ENCODE peak calls at places on chromosomes 4 and X, in six cellular contexts. R is SK-N-MC, D is HCT116, A is PC-3, C is neural progenitor cell, P is fibroblast of lung. O is an unnamed sample. For H3K9me3 and H3K36me3, the result is how much of the 10 kb centered on the place peaks cover.

GRCh38 chrX:45850197-45850774 is 649.6 kb upstream of the DIPK2B start:
- DNase-seq in R (no peak), D (no peak), A (peak), C (peak), P (peak), O (no peak)

GRCh38 chrX:123504630-123505270 is 228.1 kb downstream of the THOC2 start:
- DNase-seq in R (no peak), D (no peak), A (no peak), C (no peak), P (no peak), O (no peak)

GRCh38 chrX:23782863-23783568 is at the start of gene SAT1:
- DNase-seq in R (no peak), D (peak), A (peak), C (peak), P (peak), O (peak)

GRCh38 chrX:1086444-1087409 is 125.7 kb downstream of the CRLF2 start:
- DNase-seq in R (no peak), D (peak), A (peak), C (no peak), P (no peak), O (no peak)

GRCh38 chr4:186587416-186588018 is 32.1 kb upstream of the MTNR1A start:
- DNase-seq in R (no peak), D (peak), A (peak), C (peak), P (peak), O (peak)

GRCh38 chr4:89288430-89288829 is 19.2 kb downstream of the GPRIN3 start:
- DNase-seq in R (no peak), D (no peak), A (no peak), C (no peak), P (no peak), O (no peak)

GRCh38 chr4:39587881-39588280 is 50.8 kb downstream of the SMIM14 start:
- DNase-seq in R (no peak), D (no peak), A (no peak), C (no peak), P (peak), O (no peak)

GRCh38 chr4:1043162-1043561 is 31.7 kb downstream of the FGFRL1 start:
- DNase-seq in R (no peak), D (no peak), A (no peak), C (no peak), P (no peak), O (no peak)

GRCh38 chr4:80475781-80476180 is 140.3 kb downstream of the CFAP299 start:
- DNase-seq in R (no peak), D (no peak), A (no peak), C (no peak), P (no peak), O (no peak)

GRCh38 chr4:91826186-91826585 is 477.6 kb upstream of the GRID2 start:
- DNase-seq in R (no peak), D (no peak), A (peak), C (no peak), P (peak), O (no peak)

GRCh38 chr4:91827914-91828313 is 475.9 kb upstream of the GRID2 start:
- DNase-seq in R (no peak), D (no peak), A (no peak), C (no peak), P (no peak), O (no peak)

GRCh38 chr4:91829531-91829930 is 474.2 kb upstream of the GRID2 start:
- DNase-seq in R (no peak), D (no peak), A (peak), C (no peak), P (peak), O (no peak)

DNA sequence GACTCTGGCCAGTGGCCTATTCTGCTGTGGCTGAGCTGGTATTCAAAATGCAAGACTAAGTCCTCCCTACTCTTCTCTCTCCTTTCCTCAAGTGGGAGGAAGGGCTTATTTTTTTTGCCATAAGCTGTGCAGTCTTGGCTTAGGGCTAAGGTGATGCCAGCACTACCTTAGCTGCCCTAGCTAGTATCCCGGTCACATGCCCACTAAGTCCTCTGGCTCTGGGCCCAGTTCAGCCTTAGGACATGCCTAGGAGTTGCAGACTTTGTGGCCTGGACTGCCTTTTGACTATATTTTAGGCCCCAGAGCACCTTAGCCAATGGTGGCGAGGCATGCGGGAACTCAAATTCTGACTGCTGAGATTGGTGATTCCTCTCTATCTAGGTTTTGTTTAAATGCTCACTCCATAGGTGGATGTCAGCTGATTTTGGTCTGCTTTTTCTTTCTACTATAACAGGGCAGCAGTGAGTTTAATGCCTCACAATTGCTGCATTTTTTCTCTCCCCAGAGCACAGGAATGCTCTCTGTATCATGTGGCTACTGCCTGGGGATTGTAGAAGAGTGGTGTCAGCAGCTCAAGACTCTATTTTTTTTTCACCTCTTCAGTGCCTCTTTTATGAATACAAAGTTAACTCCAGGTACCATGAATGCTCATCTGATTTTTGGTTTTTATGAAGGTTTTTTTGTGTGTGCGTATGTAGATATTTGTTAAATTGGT is 472.9 kb upstream of the GRID2 start:
- DNase-seq in R (no peak), D (no peak), A (no peak), C (no peak), P (peak), O (no peak)
- H3K9me3 ChIP-seq in R (under half), D (under half), A (under half), C (under half), P (under half), O (under half)

DNA sequence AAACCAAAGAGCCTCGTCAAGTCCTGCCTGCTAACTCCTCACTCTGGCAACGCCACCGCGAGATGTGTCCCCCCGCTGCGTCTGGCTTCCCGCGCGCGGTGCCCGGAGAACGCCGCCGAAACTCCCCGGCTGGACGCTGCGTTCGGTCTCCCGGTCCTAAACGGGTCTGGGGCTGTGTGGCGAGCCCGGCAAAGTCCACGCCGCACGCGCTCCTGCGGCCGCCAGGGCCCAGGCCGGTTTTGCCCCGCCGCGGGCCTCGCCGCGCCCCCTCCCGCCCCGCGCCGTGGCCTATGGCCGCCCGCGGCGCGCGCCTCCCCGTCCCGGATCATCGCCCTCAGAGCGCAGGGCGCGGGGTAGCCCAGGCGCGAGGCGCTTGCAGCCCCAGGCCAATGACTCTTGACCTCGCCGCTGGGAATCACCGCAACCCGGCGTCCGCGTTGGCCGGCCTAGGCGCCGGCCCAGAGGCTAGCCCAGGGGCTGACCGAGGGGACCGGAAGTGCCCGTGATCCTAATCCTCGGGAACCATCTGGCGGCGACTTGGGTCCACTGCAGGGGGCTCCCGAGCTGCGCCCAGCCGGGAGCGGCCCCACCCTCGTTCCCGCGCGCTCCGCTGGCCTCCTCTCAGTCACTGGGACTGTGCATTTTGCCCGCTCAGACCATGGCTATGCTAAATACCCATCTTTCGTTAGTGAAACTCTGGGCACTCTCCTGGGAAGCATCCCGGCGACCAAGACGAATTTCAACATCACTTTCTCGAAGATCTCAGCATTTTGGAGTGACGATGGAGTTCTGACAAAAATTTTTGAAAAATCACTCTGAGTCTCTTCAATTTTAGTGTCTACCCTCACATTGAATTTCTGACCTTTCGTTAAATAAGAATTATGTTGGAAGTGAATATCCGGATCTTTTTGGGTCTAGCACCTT is at the start of gene AADAT:
- DNase-seq in R (no peak), D (peak), A (peak), C (peak), P (peak), O (no peak)
- H3K9ac ChIP-seq in R (peak), D (peak), A (peak), C (peak), P (peak), O (peak)

GRCh38 chr4:183264614-183265013 is 55.5 kb downstream of the CLDN22 start:
- DNase-seq in R (no peak), D (no peak), A (no peak), C (no peak), P (peak), O (no peak)
- H3K36me3 ChIP-seq in R (under half), D (under half), A (under half), C (under half), P (under half), O (half or more)

DNA sequence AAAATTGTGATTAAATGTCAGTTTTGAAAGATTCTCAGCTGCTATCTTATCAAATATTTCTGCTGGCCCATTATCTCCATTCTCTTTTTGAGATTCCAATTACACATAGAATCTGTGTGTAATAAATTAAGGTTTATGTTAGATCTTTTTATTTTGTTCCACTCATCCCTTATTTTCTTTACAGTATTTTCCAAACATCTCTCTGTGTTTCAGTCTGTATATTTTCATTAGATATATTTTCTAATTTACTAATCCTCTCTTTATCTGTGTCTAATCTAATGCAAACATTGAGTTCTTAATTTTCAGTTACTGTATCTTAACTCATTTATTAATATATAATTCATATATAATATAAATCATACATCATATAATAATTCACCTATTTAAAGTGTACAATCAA is 268.7 kb downstream of the DCHS2 start:
- DNase-seq in R (no peak), D (no peak), A (no peak), C (no peak), P (no peak), O (no peak)
- H3K9me3 ChIP-seq in R (under half), D (under half), A (under half), C (under half), P (under half), O (under half)

GRCh38 chrX:151084454-151084853 is 91.9 kb upstream of the GPR50 start:
- DNase-seq in R (no peak), D (no peak), A (no peak), C (no peak), P (no peak), O (no peak)

GRCh38 chrX:151085207-151085606 is 91.2 kb upstream of the GPR50 start:
- DNase-seq in R (no peak), D (no peak), A (no peak), C (no peak), P (no peak), O (no peak)

GRCh38 chrX:151081016-151081415 is 95.4 kb upstream of the GPR50 start:
- DNase-seq in R (no peak), D (no peak), A (no peak), C (no peak), P (no peak), O (no peak)

GRCh38 chrX:151088221-151088620 is 88.2 kb upstream of the GPR50 start:
- DNase-seq in R (no peak), D (no peak), A (no peak), C (no peak), P (no peak), O (no peak)

DNA sequence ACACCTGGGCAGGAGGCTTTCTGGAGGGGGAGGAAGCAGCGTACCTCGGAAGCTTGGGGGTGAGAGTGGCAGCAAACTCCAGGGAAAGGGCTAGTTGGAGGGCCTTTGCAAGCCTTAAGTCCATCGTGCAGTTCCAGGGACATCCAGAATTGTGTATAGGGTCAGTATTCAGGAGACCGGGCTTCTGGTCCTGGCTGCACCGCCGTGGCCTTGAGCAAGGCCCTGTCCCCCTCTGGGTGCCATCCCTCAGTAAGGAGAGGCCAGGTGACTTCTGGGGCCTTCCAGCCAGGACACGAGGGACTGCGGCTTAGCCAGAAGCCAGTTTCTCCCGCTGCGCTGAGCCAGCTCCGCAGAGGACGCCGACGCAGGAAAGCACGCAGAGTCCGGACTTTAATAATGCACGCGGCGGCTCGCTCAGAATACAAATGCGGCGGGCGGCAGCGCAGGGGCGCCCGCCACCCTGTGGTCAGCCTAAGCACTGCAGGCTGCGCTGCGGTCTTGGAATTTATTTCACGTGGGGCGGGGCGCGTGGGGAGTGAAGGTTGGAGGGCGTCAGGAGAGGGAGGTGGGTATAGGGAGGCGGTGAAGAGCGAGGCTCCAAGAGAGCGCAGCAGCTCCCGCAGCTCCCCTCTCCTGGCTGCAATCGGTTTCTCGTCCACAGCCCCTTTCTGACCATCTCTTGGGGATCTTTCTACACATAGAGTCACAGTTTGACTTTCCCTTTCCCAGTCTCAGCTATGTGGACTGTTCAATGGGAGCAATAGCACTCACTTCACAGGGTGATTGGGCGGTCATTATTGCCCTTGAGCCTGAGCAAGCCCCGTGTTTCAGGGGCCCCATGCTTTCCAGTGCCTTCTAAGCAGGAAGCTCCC is 94.1 kb upstream of the GPR50 start:
- DNase-seq in R (no peak), D (peak), A (peak), C (peak), P (peak), O (no peak)
- H3K9ac ChIP-seq in R (no peak), D (no peak), A (no peak), C (no peak), P (no peak), O (peak)

DNA sequence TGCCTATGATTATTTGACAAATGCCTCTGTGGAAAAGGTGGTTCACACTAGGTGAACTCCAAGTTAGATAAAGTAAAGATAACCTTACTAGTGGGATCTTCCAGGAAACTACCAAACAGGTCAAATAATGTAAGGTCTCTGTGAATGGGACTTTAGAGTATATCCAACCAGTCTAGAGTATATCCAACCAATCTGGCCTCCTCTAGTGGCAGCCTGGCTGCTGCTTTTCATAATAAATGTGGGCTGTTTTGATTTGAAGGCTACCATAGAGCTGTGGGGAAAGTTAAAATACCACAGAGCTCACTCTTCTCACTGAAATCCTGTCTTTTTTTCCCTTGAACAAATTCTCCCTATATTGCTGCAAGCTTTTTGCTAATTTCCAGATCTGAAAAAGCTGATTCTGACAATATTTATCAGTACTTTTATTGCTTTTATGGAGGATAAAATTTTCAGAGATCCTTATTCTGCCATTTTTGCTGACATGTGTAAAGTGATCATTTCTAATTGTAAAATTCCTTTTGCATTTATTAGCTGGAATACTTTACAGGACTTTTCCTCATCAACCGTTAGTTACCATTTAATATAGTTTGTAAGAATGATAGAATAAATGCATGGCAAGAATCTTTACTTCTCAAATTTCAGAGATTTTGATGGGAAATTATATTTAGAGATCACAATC is 111.3 kb downstream of the TET2 start:
- DNase-seq in R (no peak), D (no peak), A (peak), C (no peak), P (no peak), O (no peak)
- H3K36me3 ChIP-seq in R (under half), D (under half), A (under half), C (under half), P (under half), O (under half)

DNA sequence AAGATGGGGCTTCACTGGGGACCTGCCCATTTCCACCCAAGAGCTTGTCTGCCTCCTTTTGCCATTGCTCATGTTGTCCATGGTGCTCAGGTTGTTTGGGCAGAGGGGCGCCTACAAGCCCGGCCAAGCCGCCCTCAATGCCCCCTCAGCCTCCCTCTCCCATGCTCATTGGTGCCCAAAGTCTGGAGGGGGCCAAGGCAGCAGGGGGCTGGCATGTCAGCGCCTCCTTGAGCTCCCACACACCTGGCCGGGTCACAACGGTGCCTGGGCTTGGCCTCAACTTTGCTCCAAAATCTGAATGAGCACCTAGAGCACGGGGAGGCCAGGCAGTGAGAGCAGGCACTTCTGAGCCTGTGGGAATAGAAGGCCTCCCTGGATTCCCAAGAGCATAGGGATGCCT is 1598.8 kb downstream of the PCDH7 start:
- DNase-seq in R (no peak), D (no peak), A (no peak), C (no peak), P (no peak), O (no peak)
- H3K9me3 ChIP-seq in R (under half), D (under half), A (under half), C (under half), P (under half), O (under half)

GRCh38 chr4:10023806-10024205 is 2.5 kb upstream of the SLC2A9 start:
- DNase-seq in R (no peak), D (no peak), A (no peak), C (no peak), P (no peak), O (no peak)
- H3K9ac ChIP-seq in R (no peak), D (no peak), A (no peak), C (no peak), P (no peak), O (no peak)

DNA sequence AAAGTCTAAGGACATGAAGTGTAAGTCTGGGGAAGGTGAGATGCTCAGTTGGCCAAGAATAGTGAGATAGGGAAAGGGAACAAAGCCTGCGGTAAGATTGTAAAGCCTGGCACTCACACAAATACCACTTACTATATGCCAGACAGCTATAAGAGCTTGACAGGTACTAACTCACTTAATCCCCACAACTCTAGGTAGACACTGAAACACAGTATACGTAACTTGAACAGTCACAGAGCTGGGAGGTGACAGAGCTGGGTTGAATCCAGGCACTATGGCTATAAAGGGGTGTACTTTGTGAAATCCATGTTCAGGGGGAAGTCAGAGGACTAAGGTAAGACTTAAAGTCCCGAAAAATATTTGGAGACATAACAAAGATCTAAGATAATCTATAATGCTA is 172.6 kb downstream of the PPP3CA start:
- DNase-seq in R (no peak), D (no peak), A (no peak), C (no peak), P (no peak), O (no peak)
- H3K36me3 ChIP-seq in R (under half), D (under half), A (under half), C (under half), P (under half), O (under half)